ENCODE peak calls at places on chromosomes 2 and 18, in ten cellular contexts. S is sigmoid colon; E is fibroblast of pulmonary artery; Y is ovary; C is epithelial cell of esophagus; U is CD8-positive, alpha-beta T cell; I is heart left ventricle; V is HFF-Myc; A is GM23338; W is fibroblast of the aortic adventitia. O is an unnamed sample.

GRCh38 chr18:57928466-57928865 is 115.6 kb upstream of the NEDD4L start:
- DNase-seq in W (no peak), U (no peak), Y (no peak), I (no peak), C (no peak), A (no peak), S (no peak), E (no peak), V (no peak), O (no peak)

GRCh38 chr2:144401036-144401435 is 118.9 kb downstream of the ZEB2 start:
- DNase-seq in A (no peak), W (no peak), E (no peak), C (no peak), S (no peak), V (no peak), I (no peak), U (no peak), Y (no peak), O (no peak)

GRCh38 chr2:64645014-64645418 is 8.7 kb downstream of the SERTAD2 start:
- DNase-seq in V (no peak), S (peak), C (peak), U (no peak), W (peak), I (peak), A (peak), Y (peak), E (peak), O (peak)

GRCh38 chr2:216210711-216211131 is 101.6 kb downstream of the XRCC5 start:
- DNase-seq in A (no peak), Y (no peak), U (no peak), W (peak), C (no peak), E (peak), I (no peak), V (no peak), S (no peak), O (no peak)

GRCh38 chr2:62042944-62043343 is 137.5 kb downstream of the COMMD1 start:
- DNase-seq in Y (no peak), C (peak), E (peak), U (no peak), A (no peak), V (no peak), I (no peak), W (peak), S (no peak), O (peak)

GRCh38 chr2:239482801-239483712 is 82.2 kb upstream of the HDAC4 start:
- DNase-seq in W (no peak), V (no peak), S (no peak), I (no peak), U (no peak), E (no peak), A (no peak), C (no peak), Y (no peak), O (no peak)

GRCh38 chr18:23437357-23438045 is 15.6 kb upstream of the RIOK3 start:
- DNase-seq in I (peak), U (peak), A (peak), W (peak), V (peak), S (peak), E (peak), Y (peak), C (peak), O (peak)

GRCh38 chr2:119352357-119352756 is 14.3 kb downstream of the C2orf76 start:
- DNase-seq in E (no peak), W (peak), C (peak), A (peak), V (no peak), Y (no peak), S (no peak), I (peak), U (no peak), O (no peak)

GRCh38 chr2:203432811-203433210 is 102.3 kb downstream of the RAPH1 start:
- DNase-seq in V (no peak), E (no peak), C (no peak), I (no peak), A (no peak), U (no peak), S (no peak), W (no peak), Y (no peak), O (no peak)

GRCh38 chr2:221552282-221552681 is 19.8 kb downstream of the EPHA4 start:
- DNase-seq in S (no peak), U (no peak), E (no peak), C (no peak), V (no peak), Y (no peak), I (no peak), A (peak), W (no peak), O (no peak)

GRCh38 chr2:221558107-221558506 is 14.0 kb downstream of the EPHA4 start:
- DNase-seq in V (no peak), A (no peak), S (no peak), W (no peak), I (no peak), U (no peak), Y (no peak), E (no peak), C (no peak), O (no peak)

GRCh38 chr2:221553333-221553732 is 18.8 kb downstream of the EPHA4 start:
- DNase-seq in C (no peak), A (no peak), V (no peak), Y (no peak), I (no peak), W (no peak), U (no peak), E (no peak), S (no peak), O (no peak)

GRCh38 chr2:221554769-221555510 is 17.2 kb downstream of the EPHA4 start:
- DNase-seq in W (peak), E (peak), S (no peak), V (no peak), Y (no peak), I (no peak), C (no peak), A (peak), U (no peak), O (no peak)

GRCh38 chr2:221555511-221555845 is 16.6 kb downstream of the EPHA4 start:
- DNase-seq in W (no peak), E (no peak), I (no peak), S (no peak), Y (no peak), C (no peak), V (no peak), U (no peak), A (peak), O (no peak)
- H3K4me3 ChIP-seq in W (no peak), E (no peak), I (peak), S (no peak), Y (no peak), C (no peak), V (no peak), U (no peak), A (peak), O (no peak)

GRCh38 chr2:223696719-223697118 is 94.6 kb upstream of the SCG2 start:
- DNase-seq in Y (no peak), S (no peak), U (no peak), A (no peak), C (peak), E (peak), W (peak), V (no peak), I (no peak), O (peak)

GRCh38 chr2:223697316-223697875 is 95.2 kb upstream of the SCG2 start:
- DNase-seq in W (peak), V (no peak), A (no peak), Y (no peak), S (no peak), U (no peak), E (no peak), I (no peak), C (no peak), O (no peak)

GRCh38 chr2:223688094-223688835 is 86.1 kb upstream of the SCG2 start:
- DNase-seq in E (no peak), A (peak), Y (no peak), U (no peak), W (no peak), C (no peak), I (no peak), V (no peak), S (no peak), O (no peak)

GRCh38 chr2:223697921-223698645 is 95.9 kb upstream of the SCG2 start:
- DNase-seq in E (no peak), V (no peak), W (no peak), S (no peak), Y (no peak), C (peak), A (peak), U (no peak), I (no peak), O (no peak)

DNA sequence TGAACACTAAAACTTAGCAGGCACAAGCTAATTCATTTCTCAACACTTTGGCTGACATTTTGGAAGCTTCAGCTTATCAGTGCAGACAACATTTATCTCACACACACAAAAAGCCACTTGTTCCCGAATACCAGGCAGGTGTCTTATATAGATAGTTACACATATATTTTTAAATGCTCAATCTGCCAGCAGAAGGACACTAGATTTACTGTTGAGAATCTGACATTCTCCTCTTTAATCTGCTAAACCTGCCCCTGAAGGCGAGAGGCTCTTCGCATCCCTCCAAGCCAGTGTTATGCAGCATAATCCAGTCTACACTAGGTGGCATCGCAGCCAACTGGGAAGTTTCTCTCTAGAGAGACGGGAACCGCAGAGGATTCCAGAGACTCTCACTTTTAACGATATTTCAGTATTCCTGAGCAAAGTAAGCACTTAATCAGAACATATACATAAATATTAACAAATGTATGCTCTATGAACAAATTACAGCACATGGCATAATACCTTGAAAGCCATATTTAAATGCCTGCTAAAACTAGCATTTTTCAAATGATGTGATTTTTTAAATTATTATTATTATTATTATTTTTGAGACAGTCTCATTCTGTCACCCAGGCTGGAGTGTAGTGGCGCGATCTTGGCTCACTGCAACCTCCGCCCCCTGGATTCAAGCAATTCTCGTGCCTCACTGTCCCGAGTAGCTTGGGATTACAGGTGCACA is 90.2 kb upstream of the SCG2 start:
- DNase-seq in S (no peak), Y (peak), W (peak), A (peak), E (peak), I (peak), V (peak), C (peak), U (no peak), O (peak)
- TF ChIP-seq CTCF in S (peak), Y (no peak), W (peak), A (peak), E (peak), I (peak), V (peak), C (peak), U (no peak), O (peak)

GRCh38 chr2:88067598-88067997 is at the start of gene SMYD1:
- DNase-seq in W (no peak), V (no peak), S (no peak), C (no peak), A (no peak), I (peak), Y (no peak), U (no peak), E (no peak), O (no peak)
- H3K4me3 ChIP-seq in W (no peak), V (no peak), S (peak), C (no peak), A (no peak), I (peak), Y (no peak), U (no peak), E (no peak), O (no peak)

DNA sequence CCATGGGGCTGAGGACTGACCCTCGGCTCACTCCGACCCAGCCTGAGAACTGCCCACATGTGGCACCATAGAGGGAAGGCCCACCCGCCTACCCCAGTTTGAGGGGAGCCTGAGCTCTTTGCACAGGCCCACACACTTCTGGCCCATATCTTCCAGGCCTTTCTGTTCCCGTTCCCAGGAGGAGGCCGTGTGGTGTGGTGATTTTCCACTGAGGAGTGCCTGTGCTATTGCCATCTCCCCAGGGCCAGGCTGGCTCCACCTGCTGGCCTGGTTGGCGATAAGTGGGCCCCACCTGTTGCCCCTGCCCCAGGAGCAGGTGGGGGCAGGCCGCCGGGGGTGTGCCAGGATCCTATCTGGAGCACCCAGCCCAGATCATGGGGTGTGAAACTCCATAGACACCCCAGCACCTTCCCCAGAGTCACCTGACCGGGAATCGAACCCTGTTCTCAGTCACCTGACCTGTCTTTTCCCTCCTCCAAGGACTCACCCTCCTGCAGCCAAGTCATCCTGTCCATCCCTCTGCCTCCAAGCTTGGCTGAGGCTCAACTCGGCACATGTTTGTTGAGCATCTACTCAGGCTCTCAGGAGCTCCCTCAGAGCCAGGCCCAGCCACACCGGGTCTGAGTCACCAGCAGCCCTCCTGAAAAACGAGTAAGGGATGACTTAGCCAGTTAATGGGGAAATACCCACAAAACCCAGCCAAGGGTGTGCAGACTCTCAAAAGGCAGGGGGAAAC is 120.1 kb downstream of the CYP26B1 start:
- DNase-seq in A (no peak), U (peak), V (no peak), C (peak), W (peak), E (no peak), Y (no peak), S (no peak), I (peak), O (peak)
- TF ChIP-seq CTCF in A (no peak), U (no peak), V (no peak), C (no peak), W (no peak), E (no peak), Y (no peak), S (no peak), I (no peak), O (no peak)

DNA sequence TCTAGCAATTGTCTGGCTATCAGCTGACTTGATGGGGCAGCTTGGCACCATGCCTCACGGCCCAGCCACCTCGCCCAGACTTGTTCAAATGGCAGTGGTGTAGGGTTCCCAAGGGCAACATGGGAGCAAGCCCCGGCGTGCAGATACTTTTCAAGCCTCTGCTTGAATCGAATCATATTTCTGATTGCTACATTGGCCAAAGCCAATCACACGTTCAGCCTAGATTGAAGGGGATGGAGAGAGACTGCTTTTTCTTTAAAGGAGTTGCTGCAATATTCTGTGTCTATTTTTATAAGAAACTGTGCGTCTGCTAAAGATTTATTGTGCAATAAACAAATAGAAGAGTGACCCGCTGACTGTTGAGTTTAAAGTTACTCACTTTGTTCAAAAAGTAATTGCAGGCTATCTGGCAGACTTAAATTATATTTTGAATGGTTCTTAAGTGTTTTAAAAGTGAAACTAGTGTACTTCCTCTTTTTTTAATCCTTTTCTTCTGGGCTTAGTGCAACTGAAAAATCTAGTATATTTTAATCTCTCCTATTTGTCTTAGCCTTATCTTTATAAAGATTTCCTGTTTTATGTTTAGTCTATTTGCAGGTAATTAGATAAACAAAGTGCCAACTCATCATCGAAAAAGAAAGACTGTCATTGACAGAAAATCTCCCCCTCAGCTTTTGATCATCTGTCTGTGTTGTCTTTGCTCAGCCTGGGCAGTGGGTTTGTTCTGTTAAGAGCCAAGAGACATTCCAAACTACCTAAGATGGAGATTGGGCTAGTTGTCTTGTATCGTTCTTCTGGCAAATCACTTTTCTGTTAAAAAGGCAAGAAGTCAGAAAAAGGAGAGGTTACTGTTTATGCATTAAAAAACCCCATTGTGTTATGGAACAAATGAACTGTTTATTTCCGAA is 156.1 kb downstream of the TPGS2 start:
- DNase-seq in E (peak), I (no peak), U (no peak), W (peak), S (no peak), V (no peak), A (no peak), Y (no peak), C (peak), O (peak)
- H3K4me3 ChIP-seq in E (peak), I (no peak), U (no peak), W (peak), S (peak), V (no peak), A (no peak), Y (no peak), C (no peak), O (peak)

DNA sequence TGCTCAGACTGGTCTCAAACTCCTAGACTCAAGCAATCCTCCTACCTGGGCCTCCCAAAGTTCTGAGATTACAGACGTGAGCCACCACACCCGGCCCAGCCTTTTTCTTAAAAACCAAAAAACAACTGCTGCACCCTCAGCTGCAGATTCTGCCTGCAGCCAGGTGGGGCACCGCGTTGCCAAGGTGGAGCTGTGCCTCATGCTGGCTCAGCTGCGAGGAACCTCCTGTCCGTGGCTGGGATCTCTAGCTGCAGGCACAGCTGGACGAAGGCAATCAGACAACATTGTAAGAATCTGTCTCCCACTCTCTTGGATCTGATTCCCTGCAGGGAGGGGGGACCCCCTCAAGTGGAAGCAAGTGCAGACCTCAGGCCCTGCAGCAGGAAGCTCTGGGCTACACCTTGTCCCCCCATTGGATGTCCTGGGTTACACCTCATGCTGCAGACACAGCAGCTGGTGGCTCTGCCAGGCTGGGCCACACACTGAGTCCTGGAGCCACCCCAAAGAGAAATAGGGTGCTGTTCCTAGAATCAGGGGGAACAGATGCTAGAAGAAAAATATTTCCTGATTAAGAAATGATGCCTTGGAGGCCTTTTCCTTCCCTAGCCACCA is 24.1 kb downstream of the CIDEA start:
- DNase-seq in A (peak), V (no peak), Y (no peak), U (no peak), S (no peak), I (peak), E (peak), W (no peak), C (peak), O (peak)
- TF ChIP-seq CTCF in A (peak), V (peak), Y (no peak), U (no peak), S (no peak), I (no peak), E (no peak), W (peak), C (peak), O (peak)

DNA sequence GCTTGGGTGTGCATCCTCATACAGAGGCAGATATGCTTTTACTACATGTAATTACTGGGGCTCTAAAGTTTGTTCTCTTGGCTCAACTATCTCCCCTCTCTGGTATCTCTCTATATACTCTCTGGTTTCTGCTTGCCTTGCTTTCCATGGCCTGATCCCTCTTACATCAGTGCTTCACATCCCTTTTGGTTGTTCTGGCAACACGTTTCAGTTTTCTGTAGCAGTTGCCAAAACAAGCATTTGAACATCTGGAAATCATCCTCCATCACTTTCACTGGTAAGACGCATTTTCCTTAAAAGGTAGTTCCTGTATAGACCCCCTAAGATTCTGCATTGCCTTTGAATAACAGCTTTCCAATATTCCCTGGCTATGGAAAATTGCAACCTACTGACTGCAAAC is 26.0 kb downstream of the COL5A2 start:
- DNase-seq in V (peak), W (peak), C (no peak), U (no peak), Y (no peak), S (no peak), A (no peak), I (no peak), E (peak), O (peak)
- H3K4me3 ChIP-seq in V (no peak), W (no peak), C (no peak), U (no peak), Y (no peak), S (no peak), A (no peak), I (no peak), E (no peak), O (no peak)

O was measured in foreskin fibroblast.